ENCODE peak calls at places on chromosomes 12 and 14, in ten cellular contexts. One of them, this sample, is unnamed.

GRCh38 chr12:123384318-123384993 is 524 bp downstream of the KMT5A start:
- DNase-seq in HT1080: no peak
- DNase-seq in AG04450: no peak
- DNase-seq in stimulated activated CD4-positive, alpha-beta T cell treated with anti-CD3 and anti-CD28 coated beads, Interleukin-1b, Interleukin-23, amount 100 ng/mL, for 24 hours: no peak
- DNase-seq in activated gamma-delta T cell treated with Interleukin-2 at 50 U/mL for 16 hours: peak
- DNase-seq in GM10248: no peak
- DNase-seq in pancreas: peak
- DNase-seq in activated CD4-positive, alpha-beta T cell treated with anti-CD3 and anti-CD28 coated beads, Interleukin-2, amount 50 U/mL, for 4 hours: no peak
- DNase-seq in ACHN: peak
- DNase-seq in BJ: no peak
- DNase-seq in this sample: peak

GRCh38 chr14:95137804-95138167 is 19.5 kb downstream of the DICER1 start:
- DNase-seq in HT1080: no peak
- DNase-seq in AG04450: no peak
- DNase-seq in stimulated activated CD4-positive, alpha-beta T cell treated with anti-CD3 and anti-CD28 coated beads, Interleukin-1b, Interleukin-23, amount 100 ng/mL, for 24 hours: no peak
- DNase-seq in activated gamma-delta T cell treated with Interleukin-2 at 50 U/mL for 16 hours: no peak
- DNase-seq in GM10248: no peak
- DNase-seq in pancreas: no peak
- DNase-seq in activated CD4-positive, alpha-beta T cell treated with anti-CD3 and anti-CD28 coated beads, Interleukin-2, amount 50 U/mL, for 4 hours: no peak
- DNase-seq in ACHN: no peak
- DNase-seq in BJ: no peak
- DNase-seq in this sample: no peak

GRCh38 chr12:29691146-29691854 is 92.4 kb downstream of the TMTC1 start:
- DNase-seq in HT1080: no peak
- DNase-seq in AG04450: no peak
- DNase-seq in stimulated activated CD4-positive, alpha-beta T cell treated with anti-CD3 and anti-CD28 coated beads, Interleukin-1b, Interleukin-23, amount 100 ng/mL, for 24 hours: no peak
- DNase-seq in activated gamma-delta T cell treated with Interleukin-2 at 50 U/mL for 16 hours: no peak
- DNase-seq in GM10248: no peak
- DNase-seq in pancreas: no peak
- DNase-seq in activated CD4-positive, alpha-beta T cell treated with anti-CD3 and anti-CD28 coated beads, Interleukin-2, amount 50 U/mL, for 4 hours: no peak
- DNase-seq in ACHN: no peak
- DNase-seq in BJ: no peak
- DNase-seq in this sample: no peak

GRCh38 chr12:5907812-5908211 is 37.2 kb downstream of the ANO2 start:
- DNase-seq in HT1080: no peak
- DNase-seq in AG04450: no peak
- DNase-seq in stimulated activated CD4-positive, alpha-beta T cell treated with anti-CD3 and anti-CD28 coated beads, Interleukin-1b, Interleukin-23, amount 100 ng/mL, for 24 hours: no peak
- DNase-seq in activated gamma-delta T cell treated with Interleukin-2 at 50 U/mL for 16 hours: no peak
- DNase-seq in GM10248: no peak
- DNase-seq in pancreas: no peak
- DNase-seq in activated CD4-positive, alpha-beta T cell treated with anti-CD3 and anti-CD28 coated beads, Interleukin-2, amount 50 U/mL, for 4 hours: no peak
- DNase-seq in ACHN: no peak
- DNase-seq in BJ: no peak
- DNase-seq in this sample: no peak

GRCh38 chr14:72876021-72876709 is 17.7 kb downstream of the DPF3 start:
- DNase-seq in HT1080: no peak
- DNase-seq in AG04450: no peak
- DNase-seq in stimulated activated CD4-positive, alpha-beta T cell treated with anti-CD3 and anti-CD28 coated beads, Interleukin-1b, Interleukin-23, amount 100 ng/mL, for 24 hours: no peak
- DNase-seq in activated gamma-delta T cell treated with Interleukin-2 at 50 U/mL for 16 hours: no peak
- DNase-seq in GM10248: no peak
- DNase-seq in pancreas: no peak
- DNase-seq in activated CD4-positive, alpha-beta T cell treated with anti-CD3 and anti-CD28 coated beads, Interleukin-2, amount 50 U/mL, for 4 hours: no peak
- DNase-seq in ACHN: no peak
- DNase-seq in BJ: no peak
- DNase-seq in this sample: no peak

GRCh38 chr12:85626031-85626781 is 210.0 kb downstream of the RASSF9 start:
- DNase-seq in HT1080: peak
- DNase-seq in AG04450: peak
- DNase-seq in stimulated activated CD4-positive, alpha-beta T cell treated with anti-CD3 and anti-CD28 coated beads, Interleukin-1b, Interleukin-23, amount 100 ng/mL, for 24 hours: no peak
- DNase-seq in activated gamma-delta T cell treated with Interleukin-2 at 50 U/mL for 16 hours: no peak
- DNase-seq in GM10248: no peak
- DNase-seq in pancreas: no peak
- DNase-seq in activated CD4-positive, alpha-beta T cell treated with anti-CD3 and anti-CD28 coated beads, Interleukin-2, amount 50 U/mL, for 4 hours: no peak
- DNase-seq in ACHN: peak
- DNase-seq in BJ: peak
- DNase-seq in this sample: no peak

GRCh38 chr14:96584199-96584906 is 82.2 kb downstream of the PAPOLA start:
- DNase-seq in HT1080: peak
- DNase-seq in AG04450: no peak
- DNase-seq in stimulated activated CD4-positive, alpha-beta T cell treated with anti-CD3 and anti-CD28 coated beads, Interleukin-1b, Interleukin-23, amount 100 ng/mL, for 24 hours: peak
- DNase-seq in activated gamma-delta T cell treated with Interleukin-2 at 50 U/mL for 16 hours: no peak
- DNase-seq in GM10248: peak
- DNase-seq in pancreas: no peak
- DNase-seq in activated CD4-positive, alpha-beta T cell treated with anti-CD3 and anti-CD28 coated beads, Interleukin-2, amount 50 U/mL, for 4 hours: no peak
- DNase-seq in ACHN: peak
- DNase-seq in BJ: no peak
- DNase-seq in this sample: no peak

GRCh38 chr12:2805146-2805525 is 7.3 kb upstream of the ITFG2 start:
- DNase-seq in HT1080: no peak
- DNase-seq in AG04450: no peak
- DNase-seq in stimulated activated CD4-positive, alpha-beta T cell treated with anti-CD3 and anti-CD28 coated beads, Interleukin-1b, Interleukin-23, amount 100 ng/mL, for 24 hours: no peak
- DNase-seq in activated gamma-delta T cell treated with Interleukin-2 at 50 U/mL for 16 hours: no peak
- DNase-seq in GM10248: no peak
- DNase-seq in pancreas: no peak
- DNase-seq in activated CD4-positive, alpha-beta T cell treated with anti-CD3 and anti-CD28 coated beads, Interleukin-2, amount 50 U/mL, for 4 hours: no peak
- DNase-seq in ACHN: no peak
- DNase-seq in BJ: no peak
- DNase-seq in this sample: no peak

GRCh38 chr14:34754687-34755086 is 40.3 kb upstream of the CFL2 start:
- DNase-seq in HT1080: no peak
- DNase-seq in AG04450: no peak
- DNase-seq in stimulated activated CD4-positive, alpha-beta T cell treated with anti-CD3 and anti-CD28 coated beads, Interleukin-1b, Interleukin-23, amount 100 ng/mL, for 24 hours: no peak
- DNase-seq in activated gamma-delta T cell treated with Interleukin-2 at 50 U/mL for 16 hours: no peak
- DNase-seq in GM10248: no peak
- DNase-seq in pancreas: no peak
- DNase-seq in activated CD4-positive, alpha-beta T cell treated with anti-CD3 and anti-CD28 coated beads, Interleukin-2, amount 50 U/mL, for 4 hours: no peak
- DNase-seq in ACHN: no peak
- DNase-seq in BJ: no peak
- DNase-seq in this sample: no peak

GRCh38 chr12:128657378-128657777 is 166.4 kb downstream of the SLC15A4 start:
- DNase-seq in HT1080: no peak
- DNase-seq in AG04450: no peak
- DNase-seq in stimulated activated CD4-positive, alpha-beta T cell treated with anti-CD3 and anti-CD28 coated beads, Interleukin-1b, Interleukin-23, amount 100 ng/mL, for 24 hours: no peak
- DNase-seq in activated gamma-delta T cell treated with Interleukin-2 at 50 U/mL for 16 hours: no peak
- DNase-seq in GM10248: no peak
- DNase-seq in pancreas: no peak
- DNase-seq in activated CD4-positive, alpha-beta T cell treated with anti-CD3 and anti-CD28 coated beads, Interleukin-2, amount 50 U/mL, for 4 hours: no peak
- DNase-seq in ACHN: no peak
- DNase-seq in BJ: no peak
- DNase-seq in this sample: no peak

GRCh38 chr14:93032301-93032929 is 83.3 kb downstream of the ITPK1 start:
- DNase-seq in HT1080: no peak
- DNase-seq in AG04450: no peak
- DNase-seq in stimulated activated CD4-positive, alpha-beta T cell treated with anti-CD3 and anti-CD28 coated beads, Interleukin-1b, Interleukin-23, amount 100 ng/mL, for 24 hours: no peak
- DNase-seq in activated gamma-delta T cell treated with Interleukin-2 at 50 U/mL for 16 hours: no peak
- DNase-seq in GM10248: no peak
- DNase-seq in pancreas: no peak
- DNase-seq in activated CD4-positive, alpha-beta T cell treated with anti-CD3 and anti-CD28 coated beads, Interleukin-2, amount 50 U/mL, for 4 hours: no peak
- DNase-seq in ACHN: peak
- DNase-seq in BJ: no peak
- DNase-seq in this sample: no peak

GRCh38 chr12:97535582-97535981 is 73.0 kb downstream of the RMST start:
- DNase-seq in HT1080: no peak
- DNase-seq in AG04450: no peak
- DNase-seq in stimulated activated CD4-positive, alpha-beta T cell treated with anti-CD3 and anti-CD28 coated beads, Interleukin-1b, Interleukin-23, amount 100 ng/mL, for 24 hours: no peak
- DNase-seq in activated gamma-delta T cell treated with Interleukin-2 at 50 U/mL for 16 hours: no peak
- DNase-seq in GM10248: no peak
- DNase-seq in pancreas: no peak
- DNase-seq in activated CD4-positive, alpha-beta T cell treated with anti-CD3 and anti-CD28 coated beads, Interleukin-2, amount 50 U/mL, for 4 hours: no peak
- DNase-seq in ACHN: peak
- DNase-seq in BJ: no peak
- DNase-seq in this sample: no peak

GRCh38 chr12:89351489-89352241 is 636 bp downstream of the DUSP6 start:
- DNase-seq in HT1080: no peak
- DNase-seq in AG04450: no peak
- DNase-seq in stimulated activated CD4-positive, alpha-beta T cell treated with anti-CD3 and anti-CD28 coated beads, Interleukin-1b, Interleukin-23, amount 100 ng/mL, for 24 hours: peak
- DNase-seq in activated gamma-delta T cell treated with Interleukin-2 at 50 U/mL for 16 hours: peak
- DNase-seq in GM10248: peak
- DNase-seq in pancreas: peak
- DNase-seq in activated CD4-positive, alpha-beta T cell treated with anti-CD3 and anti-CD28 coated beads, Interleukin-2, amount 50 U/mL, for 4 hours: peak
- DNase-seq in ACHN: peak
- DNase-seq in BJ: no peak
- DNase-seq in this sample: peak

GRCh38 chr12:47718531-47718930 is 6.8 kb downstream of the ENDOU start:
- DNase-seq in HT1080: no peak
- DNase-seq in AG04450: no peak
- DNase-seq in stimulated activated CD4-positive, alpha-beta T cell treated with anti-CD3 and anti-CD28 coated beads, Interleukin-1b, Interleukin-23, amount 100 ng/mL, for 24 hours: no peak
- DNase-seq in activated gamma-delta T cell treated with Interleukin-2 at 50 U/mL for 16 hours: no peak
- DNase-seq in GM10248: no peak
- DNase-seq in pancreas: no peak
- DNase-seq in activated CD4-positive, alpha-beta T cell treated with anti-CD3 and anti-CD28 coated beads, Interleukin-2, amount 50 U/mL, for 4 hours: no peak
- DNase-seq in ACHN: no peak
- DNase-seq in BJ: no peak
- DNase-seq in this sample: no peak

GRCh38 chr12:1566449-1567135 is 27.8 kb downstream of the FBXL14 start:
- DNase-seq in HT1080: no peak
- DNase-seq in AG04450: no peak
- DNase-seq in stimulated activated CD4-positive, alpha-beta T cell treated with anti-CD3 and anti-CD28 coated beads, Interleukin-1b, Interleukin-23, amount 100 ng/mL, for 24 hours: no peak
- DNase-seq in activated gamma-delta T cell treated with Interleukin-2 at 50 U/mL for 16 hours: no peak
- DNase-seq in GM10248: no peak
- DNase-seq in pancreas: no peak
- DNase-seq in activated CD4-positive, alpha-beta T cell treated with anti-CD3 and anti-CD28 coated beads, Interleukin-2, amount 50 U/mL, for 4 hours: no peak
- DNase-seq in ACHN: no peak
- DNase-seq in BJ: no peak
- DNase-seq in this sample: no peak

GRCh38 chr14:59415836-59416620 is 49.2 kb downstream of the GPR135 start:
- DNase-seq in HT1080: no peak
- DNase-seq in AG04450: no peak
- DNase-seq in stimulated activated CD4-positive, alpha-beta T cell treated with anti-CD3 and anti-CD28 coated beads, Interleukin-1b, Interleukin-23, amount 100 ng/mL, for 24 hours: no peak
- DNase-seq in activated gamma-delta T cell treated with Interleukin-2 at 50 U/mL for 16 hours: no peak
- DNase-seq in GM10248: no peak
- DNase-seq in pancreas: no peak
- DNase-seq in activated CD4-positive, alpha-beta T cell treated with anti-CD3 and anti-CD28 coated beads, Interleukin-2, amount 50 U/mL, for 4 hours: no peak
- DNase-seq in ACHN: no peak
- DNase-seq in BJ: no peak
- DNase-seq in this sample: no peak

GRCh38 chr12:93783827-93784226 is 106.7 kb downstream of the CRADD start:
- DNase-seq in HT1080: no peak
- DNase-seq in AG04450: no peak
- DNase-seq in stimulated activated CD4-positive, alpha-beta T cell treated with anti-CD3 and anti-CD28 coated beads, Interleukin-1b, Interleukin-23, amount 100 ng/mL, for 24 hours: peak
- DNase-seq in activated gamma-delta T cell treated with Interleukin-2 at 50 U/mL for 16 hours: no peak
- DNase-seq in GM10248: no peak
- DNase-seq in pancreas: no peak
- DNase-seq in activated CD4-positive, alpha-beta T cell treated with anti-CD3 and anti-CD28 coated beads, Interleukin-2, amount 50 U/mL, for 4 hours: peak
- DNase-seq in ACHN: no peak
- DNase-seq in BJ: no peak
- DNase-seq in this sample: no peak